ENCODE peak calls at places on chromosomes 7 and 10, in five cellular contexts. F is LoVo, L is HT1080, B is iPS-NIHi11, X is LHCN-M2. V is an unnamed sample.

GRCh38 chr7:985915-986741 is 3.1 kb downstream of the CYP2W1 start:
- DNase-seq in F (no peak), L (peak), B (no peak), X (peak), V (no peak)

GRCh38 chr7:136998495-136998894 is 130.0 kb downstream of the CHRM2 start:
- DNase-seq in F (no peak), L (no peak), B (no peak), X (peak), V (no peak)

GRCh38 chr7:30173058-30173897 is 38.5 kb downstream of the MTURN start:
- DNase-seq in F (no peak), L (peak), B (peak), X (peak), V (peak)

GRCh38 chr10:21197838-21198237 is 300.7 kb upstream of the NEBL start:
- DNase-seq in F (no peak), L (no peak), B (no peak), X (no peak), V (no peak)

GRCh38 chr10:110684800-110685446 is 40.8 kb downstream of the RBM20 start:
- DNase-seq in F (no peak), L (no peak), B (peak), X (peak), V (no peak)

GRCh38 chr7:79709574-79710409 is 256.3 kb upstream of the MAGI2 start:
- DNase-seq in F (peak), L (peak), B (no peak), X (peak), V (no peak)

GRCh38 chr10:93181249-93181928 is 107.7 kb downstream of the CYP26A1 start:
- DNase-seq in F (no peak), L (no peak), B (no peak), X (no peak), V (no peak)

GRCh38 chr7:76091506-76091905 is 43.6 kb downstream of the MDH2 start:
- DNase-seq in F (no peak), L (no peak), B (no peak), X (no peak), V (no peak)

GRCh38 chr10:90175161-90175681 is 473.8 kb downstream of the KIF20B start:
- DNase-seq in F (no peak), L (peak), B (no peak), X (no peak), V (no peak)

GRCh38 chr7:118836933-118837332 is 612.4 kb downstream of the ANKRD7 start:
- DNase-seq in F (no peak), L (no peak), B (no peak), X (no peak), V (no peak)

V was measured in AG09309.